ENCODE peak calls at places on chromosomes 1 and 21, in four cellular contexts. V is substantia nigra, A is T follicular helper cell, Z is nephron progenitor cell. C is an unnamed sample.

GRCh38 chr1:36966242-36966641 is 68.1 kb downstream of the GRIK3 start:
- DNase-seq in A (no peak), V (no peak), Z (peak), C (peak)

GRCh38 chr1:223189903-223190724 is 47.1 kb upstream of the TLR5 start:
- DNase-seq in V (no peak), A (no peak), Z (no peak), C (no peak)

GRCh38 chr1:54826226-54826816 is 25.2 kb upstream of the TTC22 start:
- DNase-seq in Z (no peak), A (no peak), V (no peak), C (no peak)

GRCh38 chr1:112219267-112219666 is 176.7 kb upstream of the CTTNBP2NL start:
- DNase-seq in V (no peak), A (no peak), Z (no peak), C (no peak)

GRCh38 chr21:42632336-42632751 is 21.1 kb upstream of the PDE9A start:
- DNase-seq in V (no peak), A (no peak), Z (no peak), C (no peak)

GRCh38 chr1:31479801-31480200 is 66.8 kb downstream of the SERINC2 start:
- DNase-seq in Z (no peak), A (no peak), V (no peak), C (no peak)

GRCh38 chr1:211695135-211695816 is 19.9 kb upstream of the NEK2 start:
- DNase-seq in V (no peak), Z (no peak), A (no peak), C (peak)

GRCh38 chr1:77143529-77144121 is 75.6 kb downstream of the PIGK start:
- DNase-seq in V (no peak), Z (no peak), A (no peak), C (no peak)

GRCh38 chr1:77673716-77674355 is 8.6 kb downstream of the ZZZ3 start:
- DNase-seq in Z (no peak), V (no peak), A (no peak), C (no peak)

GRCh38 chr1:172167801-172168596 is 252.5 kb upstream of the C1orf105 start:
- DNase-seq in A (no peak), V (no peak), Z (no peak), C (no peak)

GRCh38 chr21:46637952-46638746 is 2.7 kb downstream of the PRMT2 start:
- DNase-seq in V (no peak), A (no peak), Z (no peak), C (no peak)

GRCh38 chr1:228037401-228038386 is 30.9 kb downstream of the WNT3A start:
- DNase-seq in Z (peak), V (no peak), A (no peak), C (peak)

GRCh38 chr1:220680085-220680687 is 10.0 kb upstream of the C1orf115 start:
- DNase-seq in Z (peak), V (no peak), A (no peak), C (peak)

GRCh38 chr1:12601690-12602632 is 16.0 kb downstream of the DHRS3 start:
- DNase-seq in Z (peak), V (no peak), A (no peak), C (peak)